ENCODE peak calls at places on chromosomes 2 and 18, in nine cellular contexts. One of them, this sample, is unnamed.

GRCh38 chr2:109497447-109497846 is 116.3 kb downstream of the SEPTIN10 start:
- DNase-seq in activated T-cell treated with anti-CD3 and anti-CD28 coated beads for 24 hours: no peak
- DNase-seq in NCI-H1436: no peak
- DNase-seq in Ammon's horn: no peak
- DNase-seq in RPMI8226: no peak
- DNase-seq in type B pancreatic cell: no peak
- DNase-seq in GM04503: peak
- DNase-seq in T47D: no peak
- DNase-seq in CMK: no peak
- DNase-seq in this sample: no peak

GRCh38 chr2:3435440-3435839 is 55.9 kb downstream of the TRAPPC12 start:
- DNase-seq in activated T-cell treated with anti-CD3 and anti-CD28 coated beads for 24 hours: no peak
- DNase-seq in NCI-H1436: peak
- DNase-seq in Ammon's horn: no peak
- DNase-seq in RPMI8226: no peak
- DNase-seq in type B pancreatic cell: no peak
- DNase-seq in GM04503: no peak
- DNase-seq in T47D: no peak
- DNase-seq in CMK: no peak
- DNase-seq in this sample: no peak

GRCh38 chr2:46294185-46294836 is 2.9 kb upstream of the EPAS1 start:
- DNase-seq in activated T-cell treated with anti-CD3 and anti-CD28 coated beads for 24 hours: no peak
- DNase-seq in NCI-H1436: no peak
- DNase-seq in Ammon's horn: peak
- DNase-seq in RPMI8226: peak
- DNase-seq in type B pancreatic cell: no peak
- DNase-seq in GM04503: no peak
- DNase-seq in T47D: peak
- DNase-seq in CMK: no peak
- DNase-seq in this sample: no peak

GRCh38 chr2:239443102-239443620 is 42.3 kb upstream of the HDAC4 start:
- DNase-seq in activated T-cell treated with anti-CD3 and anti-CD28 coated beads for 24 hours: no peak
- DNase-seq in NCI-H1436: no peak
- DNase-seq in Ammon's horn: no peak
- DNase-seq in RPMI8226: no peak
- DNase-seq in type B pancreatic cell: no peak
- DNase-seq in GM04503: no peak
- DNase-seq in T47D: no peak
- DNase-seq in CMK: no peak
- DNase-seq in this sample: no peak

GRCh38 chr2:164954186-164954585 is 1.1 kb downstream of the SLC38A11 start:
- DNase-seq in activated T-cell treated with anti-CD3 and anti-CD28 coated beads for 24 hours: no peak
- DNase-seq in NCI-H1436: no peak
- DNase-seq in Ammon's horn: no peak
- DNase-seq in RPMI8226: no peak
- DNase-seq in type B pancreatic cell: no peak
- DNase-seq in GM04503: no peak
- DNase-seq in T47D: no peak
- DNase-seq in CMK: no peak
- DNase-seq in this sample: no peak

GRCh38 chr18:70028734-70029133 is 81.1 kb upstream of the CD226 start:
- DNase-seq in activated T-cell treated with anti-CD3 and anti-CD28 coated beads for 24 hours: no peak
- DNase-seq in NCI-H1436: no peak
- DNase-seq in Ammon's horn: no peak
- DNase-seq in RPMI8226: no peak
- DNase-seq in type B pancreatic cell: no peak
- DNase-seq in GM04503: no peak
- DNase-seq in T47D: no peak
- DNase-seq in CMK: no peak
- DNase-seq in this sample: no peak

GRCh38 chr18:498901-499300 is 1.6 kb downstream of the COLEC12 start:
- DNase-seq in activated T-cell treated with anti-CD3 and anti-CD28 coated beads for 24 hours: no peak
- DNase-seq in NCI-H1436: no peak
- DNase-seq in Ammon's horn: no peak
- DNase-seq in RPMI8226: no peak
- DNase-seq in type B pancreatic cell: no peak
- DNase-seq in GM04503: no peak
- DNase-seq in T47D: no peak
- DNase-seq in CMK: no peak
- DNase-seq in this sample: no peak

GRCh38 chr18:32177530-32177929 is 12.3 kb upstream of the MEP1B start:
- DNase-seq in activated T-cell treated with anti-CD3 and anti-CD28 coated beads for 24 hours: no peak
- DNase-seq in NCI-H1436: no peak
- DNase-seq in Ammon's horn: no peak
- DNase-seq in RPMI8226: no peak
- DNase-seq in type B pancreatic cell: no peak
- DNase-seq in GM04503: no peak
- DNase-seq in T47D: no peak
- DNase-seq in CMK: no peak
- DNase-seq in this sample: no peak

GRCh38 chr2:224884188-224884587 is 158.1 kb downstream of the DOCK10 start:
- DNase-seq in activated T-cell treated with anti-CD3 and anti-CD28 coated beads for 24 hours: no peak
- DNase-seq in NCI-H1436: no peak
- DNase-seq in Ammon's horn: no peak
- DNase-seq in RPMI8226: no peak
- DNase-seq in type B pancreatic cell: no peak
- DNase-seq in GM04503: peak
- DNase-seq in T47D: no peak
- DNase-seq in CMK: no peak
- DNase-seq in this sample: no peak

GRCh38 chr2:27710640-27711430 is 47.1 kb downstream of the SLC4A1AP start:
- DNase-seq in activated T-cell treated with anti-CD3 and anti-CD28 coated beads for 24 hours: no peak
- DNase-seq in NCI-H1436: no peak
- DNase-seq in Ammon's horn: no peak
- DNase-seq in RPMI8226: no peak
- DNase-seq in type B pancreatic cell: no peak
- DNase-seq in GM04503: no peak
- DNase-seq in T47D: no peak
- DNase-seq in CMK: no peak
- DNase-seq in this sample: no peak

GRCh38 chr2:127586746-127587295 is 51.3 kb downstream of the MYO7B start:
- DNase-seq in activated T-cell treated with anti-CD3 and anti-CD28 coated beads for 24 hours: no peak
- DNase-seq in NCI-H1436: no peak
- DNase-seq in Ammon's horn: no peak
- DNase-seq in RPMI8226: no peak
- DNase-seq in type B pancreatic cell: peak
- DNase-seq in GM04503: no peak
- DNase-seq in T47D: no peak
- DNase-seq in CMK: no peak
- DNase-seq in this sample: no peak

GRCh38 chr2:218006741-218007140 is 3.9 kb upstream of the TNS1 start:
- DNase-seq in activated T-cell treated with anti-CD3 and anti-CD28 coated beads for 24 hours: no peak
- DNase-seq in NCI-H1436: no peak
- DNase-seq in Ammon's horn: no peak
- DNase-seq in RPMI8226: no peak
- DNase-seq in type B pancreatic cell: no peak
- DNase-seq in GM04503: no peak
- DNase-seq in T47D: no peak
- DNase-seq in CMK: no peak
- DNase-seq in this sample: no peak

GRCh38 chr2:207683879-207684627 is 27.4 kb upstream of the CCNYL1 start:
- DNase-seq in activated T-cell treated with anti-CD3 and anti-CD28 coated beads for 24 hours: no peak
- DNase-seq in NCI-H1436: no peak
- DNase-seq in Ammon's horn: no peak
- DNase-seq in RPMI8226: peak
- DNase-seq in type B pancreatic cell: no peak
- DNase-seq in GM04503: peak
- DNase-seq in T47D: peak
- DNase-seq in CMK: no peak
- DNase-seq in this sample: peak

GRCh38 chr18:55877321-55877720 is 289.3 kb upstream of the TCF4 start:
- DNase-seq in activated T-cell treated with anti-CD3 and anti-CD28 coated beads for 24 hours: no peak
- DNase-seq in NCI-H1436: no peak
- DNase-seq in Ammon's horn: no peak
- DNase-seq in RPMI8226: no peak
- DNase-seq in type B pancreatic cell: no peak
- DNase-seq in GM04503: no peak
- DNase-seq in T47D: no peak
- DNase-seq in CMK: no peak
- DNase-seq in this sample: no peak

GRCh38 chr2:71814885-71815284 is 332.8 kb downstream of the CYP26B1 start:
- DNase-seq in activated T-cell treated with anti-CD3 and anti-CD28 coated beads for 24 hours: no peak
- DNase-seq in NCI-H1436: no peak
- DNase-seq in Ammon's horn: no peak
- DNase-seq in RPMI8226: no peak
- DNase-seq in type B pancreatic cell: no peak
- DNase-seq in GM04503: no peak
- DNase-seq in T47D: no peak
- DNase-seq in CMK: no peak
- DNase-seq in this sample: no peak

GRCh38 chr18:55002261-55002660 is 43.0 kb upstream of the CCDC68 start:
- DNase-seq in activated T-cell treated with anti-CD3 and anti-CD28 coated beads for 24 hours: no peak
- DNase-seq in NCI-H1436: no peak
- DNase-seq in Ammon's horn: no peak
- DNase-seq in RPMI8226: no peak
- DNase-seq in type B pancreatic cell: no peak
- DNase-seq in GM04503: no peak
- DNase-seq in T47D: peak
- DNase-seq in CMK: no peak
- DNase-seq in this sample: no peak

GRCh38 chr2:217928324-217929293 is 74.2 kb downstream of the TNS1 start:
- DNase-seq in activated T-cell treated with anti-CD3 and anti-CD28 coated beads for 24 hours: no peak
- DNase-seq in NCI-H1436: no peak
- DNase-seq in Ammon's horn: no peak
- DNase-seq in RPMI8226: no peak
- DNase-seq in type B pancreatic cell: no peak
- DNase-seq in GM04503: no peak
- DNase-seq in T47D: no peak
- DNase-seq in CMK: peak
- DNase-seq in this sample: no peak

GRCh38 chr18:46097378-46097852 is 681 bp downstream of the ATP5F1A start:
- DNase-seq in activated T-cell treated with anti-CD3 and anti-CD28 coated beads for 24 hours: peak
- DNase-seq in NCI-H1436: no peak
- DNase-seq in Ammon's horn: no peak
- DNase-seq in RPMI8226: peak
- DNase-seq in type B pancreatic cell: no peak
- DNase-seq in GM04503: no peak
- DNase-seq in T47D: no peak
- DNase-seq in CMK: no peak
- DNase-seq in this sample: no peak

GRCh38 chr2:235623052-235623451 is 129.2 kb downstream of the AGAP1 start:
- DNase-seq in activated T-cell treated with anti-CD3 and anti-CD28 coated beads for 24 hours: no peak
- DNase-seq in NCI-H1436: no peak
- DNase-seq in Ammon's horn: no peak
- DNase-seq in RPMI8226: no peak
- DNase-seq in type B pancreatic cell: no peak
- DNase-seq in GM04503: no peak
- DNase-seq in T47D: no peak
- DNase-seq in CMK: no peak
- DNase-seq in this sample: no peak

GRCh38 chr18:44761812-44762211 is 81.1 kb downstream of the SETBP1 start:
- DNase-seq in activated T-cell treated with anti-CD3 and anti-CD28 coated beads for 24 hours: no peak
- DNase-seq in NCI-H1436: no peak
- DNase-seq in Ammon's horn: no peak
- DNase-seq in RPMI8226: no peak
- DNase-seq in type B pancreatic cell: no peak
- DNase-seq in GM04503: no peak
- DNase-seq in T47D: peak
- DNase-seq in CMK: no peak
- DNase-seq in this sample: peak

GRCh38 chr2:127128508-127128907 is 21.6 kb upstream of the BIN1 start:
- DNase-seq in activated T-cell treated with anti-CD3 and anti-CD28 coated beads for 24 hours: no peak
- DNase-seq in NCI-H1436: no peak
- DNase-seq in Ammon's horn: peak
- DNase-seq in RPMI8226: peak
- DNase-seq in type B pancreatic cell: no peak
- DNase-seq in GM04503: no peak
- DNase-seq in T47D: peak
- DNase-seq in CMK: no peak
- DNase-seq in this sample: peak

GRCh38 chr18:79469751-79470150 is 74.0 kb downstream of the NFATC1 start:
- DNase-seq in activated T-cell treated with anti-CD3 and anti-CD28 coated beads for 24 hours: no peak
- DNase-seq in NCI-H1436: no peak
- DNase-seq in Ammon's horn: no peak
- DNase-seq in RPMI8226: no peak
- DNase-seq in type B pancreatic cell: no peak
- DNase-seq in GM04503: no peak
- DNase-seq in T47D: no peak
- DNase-seq in CMK: no peak
- DNase-seq in this sample: no peak

GRCh38 chr2:96699021-96699420 is 40.8 kb downstream of the LMAN2L start:
- DNase-seq in activated T-cell treated with anti-CD3 and anti-CD28 coated beads for 24 hours: no peak
- DNase-seq in NCI-H1436: no peak
- DNase-seq in Ammon's horn: no peak
- DNase-seq in RPMI8226: no peak
- DNase-seq in type B pancreatic cell: no peak
- DNase-seq in GM04503: no peak
- DNase-seq in T47D: no peak
- DNase-seq in CMK: no peak
- DNase-seq in this sample: no peak

This sample was measured in LNCaP clone FGC.